ENCODE peak calls at places on chromosomes 4 and X, in four cellular contexts. E, D, Q and B are unnamed samples.

GRCh38 chr4:2830632-2831610 is 12.7 kb upstream of the ADD1 start:
- DNase-seq in E (no peak), D (peak), Q (no peak), B (peak)

GRCh38 chr4:144699565-144699964 is 53.6 kb downstream of the HHIP start:
- DNase-seq in D (no peak), E (no peak), Q (no peak), B (no peak)

GRCh38 chr4:42566835-42567234 is 90.1 kb downstream of the ATP8A1 start:
- DNase-seq in D (no peak), E (no peak), Q (no peak), B (no peak)

GRCh38 chr4:48604041-48604440 is 114.0 kb downstream of the ZAR1 start:
- DNase-seq in D (no peak), Q (no peak), E (no peak), B (no peak)

GRCh38 chr4:159141193-159141592 is 38.3 kb downstream of the RAPGEF2 start:
- DNase-seq in E (no peak), Q (no peak), D (no peak), B (no peak)

GRCh38 chr4:121428721-121429120 is 47.9 kb upstream of the QRFPR start:
- DNase-seq in Q (no peak), E (no peak), D (no peak), B (no peak)

GRCh38 chr4:99821918-99822503 is 5.4 kb downstream of the DAPP1 start:
- DNase-seq in D (no peak), E (no peak), Q (no peak), B (no peak)

GRCh38 chrX:148020329-148020728 is 39.2 kb downstream of the FMR1NB start:
- DNase-seq in E (no peak), D (no peak), Q (no peak), B (no peak)

GRCh38 chr4:3420606-3420955 is 21.2 kb upstream of the HGFAC start:
- DNase-seq in E (no peak), D (no peak), Q (no peak), B (peak)

GRCh38 chrX:153851981-153852380 is 21.6 kb upstream of the PDZD4 start:
- DNase-seq in E (no peak), Q (no peak), D (no peak), B (no peak)

GRCh38 chr4:180057891-180058643 is 2185.1 kb upstream of the TENM3 start:
- DNase-seq in E (no peak), D (peak), Q (peak), B (no peak)

GRCh38 chr4:79865253-79865652 is 207.8 kb downstream of the ANTXR2 start:
- DNase-seq in D (no peak), E (no peak), Q (no peak), B (no peak)

GRCh38 chr4:931194-931959 is 739 bp downstream of the GAK start:
- DNase-seq in E (no peak), Q (no peak), D (peak), B (no peak)

GRCh38 chr4:173370130-173370476 is 651 bp upstream of the SAP30 start:
- DNase-seq in D (peak), E (peak), Q (no peak), B (peak)

GRCh38 chrX:39525758-39526157 is 572.0 kb downstream of the BCOR start:
- DNase-seq in Q (no peak), E (no peak), D (no peak), B (no peak)